ENCODE peak calls at places on chromosomes 2 and 18, in four cellular contexts. F, R, H and J are unnamed samples.
A peak's percentile ranks its signal among the peaks of the same experiment; 100 is the strongest.

GRCh38 chr2:9165625-9166024 is 41.0 kb upstream of the ASAP2 start:
- DNase-seq in F (peak; percentile 51), R (no peak), H (no peak), J (no peak)

GRCh38 chr18:9708057-9708881 is at the start of gene RAB31:
- DNase-seq in F (peak; percentile 89), R (peak; percentile 88), H (no peak), J (peak; percentile 89)

GRCh38 chr18:72235422-72235821 is 308.7 kb downstream of the CBLN2 start:
- DNase-seq in F (no peak), R (no peak), H (no peak), J (no peak)

GRCh38 chr2:75098856-75099255 is 100.5 kb downstream of the TACR1 start:
- DNase-seq in F (no peak), R (peak; percentile 14), H (peak; percentile 86), J (no peak)

GRCh38 chr2:219612605-219613286 is 14.7 kb upstream of the SLC4A3 start:
- DNase-seq in F (no peak), R (no peak), H (peak; percentile 59), J (no peak)

GRCh38 chr2:46284812-46285211 is 12.4 kb upstream of the EPAS1 start:
- DNase-seq in F (no peak), R (no peak), H (no peak), J (no peak)

GRCh38 chr2:201854221-201854801 is 48.0 kb downstream of the CDK15 start:
- DNase-seq in F (no peak), R (no peak), H (no peak), J (no peak)

GRCh38 chr18:46320928-46321855 is 217.0 kb downstream of the HAUS1 start:
- DNase-seq in F (no peak), R (no peak), H (no peak), J (no peak)

GRCh38 chr18:56322403-56322802 is 316.0 kb downstream of the TXNL1 start:
- DNase-seq in F (no peak), R (peak; percentile 70), H (no peak), J (no peak)

GRCh38 chr2:127084611-127085031 is 22.3 kb downstream of the BIN1 start:
- DNase-seq in F (no peak), R (no peak), H (no peak), J (no peak)

GRCh38 chr18:25786778-25787177 is 303.6 kb downstream of the SS18 start:
- DNase-seq in F (no peak), R (no peak), H (no peak), J (no peak)

GRCh38 chr2:121649652-121650553 is 641 bp upstream of the CLASP1 start:
- DNase-seq in F (peak; percentile 93), R (peak; percentile 76), H (peak; percentile 94), J (peak; percentile 92)

GRCh38 chr2:127193948-127194267 is 26.2 kb downstream of the CYP27C1 start:
- DNase-seq in F (no peak), R (no peak), H (no peak), J (no peak)

GRCh38 chr2:23861952-23862351 is 65.0 kb downstream of the ATAD2B start:
- DNase-seq in F (no peak), R (no peak), H (no peak), J (no peak)

GRCh38 chr2:218013289-218013688 is 10.5 kb upstream of the TNS1 start:
- DNase-seq in F (no peak), R (no peak), H (no peak), J (no peak)

GRCh38 chr2:68319397-68320117 is at the start of gene CNRIP1:
- DNase-seq in F (peak; percentile 78), R (peak; percentile 87), H (no peak), J (peak; percentile 67)

GRCh38 chr2:117127680-117128079 is 686.8 kb upstream of the DDX18 start:
- DNase-seq in F (no peak), R (no peak), H (no peak), J (no peak)

GRCh38 chr2:16013571-16013970 is 73.2 kb downstream of the MYCN start:
- DNase-seq in F (no peak), R (no peak), H (no peak), J (no peak)
- H3K4me3 ChIP-seq in F (no peak overlapping the region), R (no peak overlapping the region), H (no peak overlapping the region), J (no peak overlapping the region)

DNA sequence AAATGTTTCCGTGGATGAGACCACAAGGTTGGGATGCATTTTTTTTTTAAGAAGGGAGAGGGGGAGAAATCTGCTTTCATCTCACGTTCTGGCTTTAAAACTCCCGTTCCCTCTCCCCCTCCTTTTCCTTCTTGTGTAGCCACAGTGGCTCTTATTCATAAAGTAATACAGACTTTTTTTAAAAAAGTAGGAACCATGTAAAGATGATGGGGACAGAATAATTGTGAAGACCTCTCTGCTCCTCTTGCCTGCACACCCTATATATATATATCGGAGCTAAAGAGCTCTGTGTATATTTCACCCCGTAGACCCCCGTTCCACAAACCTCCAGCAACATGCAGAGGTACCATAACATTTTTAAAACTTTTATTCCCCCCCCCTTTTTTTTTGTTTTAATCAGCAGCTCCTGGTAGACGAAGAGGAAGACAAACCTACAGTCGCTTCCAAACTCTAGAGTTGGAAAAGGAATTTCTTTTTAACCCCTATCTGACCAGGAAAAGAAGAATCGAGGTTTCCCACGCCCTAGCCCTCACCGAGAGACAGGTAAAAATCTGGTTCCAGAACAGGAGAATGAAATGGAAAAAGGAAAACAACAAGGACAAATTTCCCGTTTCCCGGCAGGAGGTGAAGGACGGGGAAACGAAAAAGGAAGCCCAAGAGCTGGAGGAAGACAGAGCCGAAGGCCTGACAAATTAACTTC is 1.6 kb downstream of the HOXD8 start:
- DNase-seq in F (no peak), R (no peak), H (no peak), J (no peak)
- H3K4me1 ChIP-seq in F (peaks cover 3% of the 10 kb centered on the region), R (peaks cover 32% of the 10 kb centered on the region), H (peaks cover 21% of the 10 kb centered on the region), J (peaks cover 24% of the 10 kb centered on the region)

GRCh38 chr2:109128048-109128465 is 948 bp upstream of the SH3RF3 start:
- DNase-seq in F (peak; percentile 87), R (peak; percentile 96), H (peak; percentile 72), J (peak; percentile 78)

GRCh38 chr2:109130726-109130995 is 1.7 kb downstream of the SH3RF3 start:
- DNase-seq in F (no peak), R (no peak), H (peak; percentile 51), J (no peak)

GRCh38 chr2:109129921-109130725 is 1.1 kb downstream of the SH3RF3 start:
- DNase-seq in F (peak; percentile 28), R (no peak), H (no peak), J (peak; percentile 51)

GRCh38 chr2:109128466-109129355 is at the start of gene SH3RF3:
- DNase-seq in F (peak; percentile 65), R (peak; percentile 81), H (no peak), J (peak; percentile 69)

DNA sequence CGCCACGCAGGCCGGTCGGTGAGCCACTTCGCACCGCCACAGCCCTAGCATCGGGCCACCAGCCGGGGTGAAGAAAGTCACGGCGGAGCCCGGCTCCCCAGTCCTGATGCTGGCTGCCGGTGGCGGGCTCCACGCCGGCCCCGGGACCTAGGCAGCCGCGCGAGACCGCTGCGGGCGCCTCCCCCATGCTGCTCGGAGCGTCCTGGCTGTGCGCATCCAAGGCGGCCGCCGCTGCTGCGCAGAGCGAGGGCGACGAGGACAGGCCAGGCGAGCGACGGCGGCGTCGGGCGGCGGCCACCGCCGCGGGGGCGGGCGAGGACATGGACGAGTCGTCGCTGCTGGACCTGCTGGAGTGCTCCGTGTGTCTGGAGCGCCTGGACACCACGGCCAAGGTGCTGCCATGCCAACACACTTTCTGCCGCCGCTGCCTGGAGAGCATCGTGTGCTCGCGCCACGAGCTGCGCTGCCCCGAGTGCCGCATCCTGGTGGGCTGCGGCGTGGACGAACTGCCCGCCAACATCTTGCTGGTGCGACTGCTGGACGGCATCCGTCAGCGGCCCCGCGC is 433 bp downstream of the SH3RF3 start:
- DNase-seq in F (peak; percentile 50), R (peak; percentile 79), H (no peak), J (peak; percentile 47)
- H3K27me3 ChIP-seq in F (no peaks in the 10 kb centered on the region), R (no peaks in the 10 kb centered on the region), H (no peaks in the 10 kb centered on the region), J (peaks cover 32% of the 10 kb centered on the region)

GRCh38 chr18:13260114-13260926 is 41.8 kb downstream of the LDLRAD4 start:
- DNase-seq in F (no peak), R (no peak), H (no peak), J (no peak)
- H3K4me3 ChIP-seq in F (no peak overlapping the region), R (no peak overlapping the region), H (no peak overlapping the region), J (no peak overlapping the region)

GRCh38 chr18:48917579-48918101 is 33.1 kb downstream of the SMAD7 start:
- DNase-seq in F (no peak), R (no peak), H (no peak), J (no peak)
- H3K4me1 ChIP-seq in F (peaks cover 29% of the 10 kb centered on the region), R (peaks cover 19% of the 10 kb centered on the region), H (peaks cover 4% of the 10 kb centered on the region), J (peaks cover 70% of the 10 kb centered on the region)

DNA sequence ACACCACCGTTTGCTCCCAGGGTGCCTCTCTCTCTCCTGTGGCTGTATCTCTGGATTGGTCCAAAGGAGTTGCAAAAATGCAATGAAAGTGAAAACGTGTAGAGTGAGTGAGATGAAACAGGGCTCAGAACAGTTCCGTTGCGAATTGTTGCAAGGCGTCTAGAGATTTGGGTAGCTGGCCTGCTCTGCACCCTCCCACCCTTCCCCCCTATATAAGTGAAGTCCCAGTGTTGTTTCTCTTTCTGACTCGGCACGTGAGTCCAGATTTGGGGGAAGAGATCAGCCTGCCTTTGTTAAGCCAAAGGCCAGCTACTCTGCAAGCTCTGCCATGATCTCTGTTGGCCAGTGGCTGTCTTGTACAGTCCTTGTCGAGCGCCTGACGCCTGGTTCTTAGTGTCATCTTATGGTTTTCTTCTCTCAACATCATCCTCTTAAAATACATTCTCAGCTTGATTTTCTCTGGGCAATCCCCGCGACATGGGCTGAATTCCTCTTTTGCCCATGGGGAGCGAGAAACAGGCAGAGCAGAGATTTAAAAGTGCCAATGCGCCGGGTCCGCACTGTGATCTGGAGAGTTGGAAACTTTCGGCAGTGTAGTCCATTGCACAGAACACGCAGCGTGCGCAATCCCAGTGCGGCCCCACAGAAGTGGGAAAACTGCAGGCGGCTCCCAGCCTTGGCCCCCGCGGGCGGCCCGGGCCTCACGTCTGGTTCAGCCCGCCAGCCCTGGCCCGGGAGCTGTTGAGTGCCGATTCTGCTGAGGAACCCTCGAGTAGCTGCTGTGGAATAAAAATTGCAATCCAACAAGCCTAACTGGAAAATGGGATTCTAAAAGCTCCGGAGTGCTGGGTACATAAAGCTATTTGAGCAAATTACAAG is 9.3 kb downstream of the MEIS1 start:
- DNase-seq in F (no peak), R (no peak), H (no peak), J (peak; percentile 43)
- H3K27me3 ChIP-seq in F (no peaks in the 10 kb centered on the region), R (no peaks in the 10 kb centered on the region), H (no peaks in the 10 kb centered on the region), J (peaks cover 37% of the 10 kb centered on the region)

GRCh38 chr2:48283870-48284269 is 246.1 kb upstream of the STON1 start:
- DNase-seq in F (no peak), R (no peak), H (no peak), J (no peak)
- H3K4me3 ChIP-seq in F (no peak overlapping the region), R (no peak overlapping the region), H (no peak overlapping the region), J (no peak overlapping the region)

DNA sequence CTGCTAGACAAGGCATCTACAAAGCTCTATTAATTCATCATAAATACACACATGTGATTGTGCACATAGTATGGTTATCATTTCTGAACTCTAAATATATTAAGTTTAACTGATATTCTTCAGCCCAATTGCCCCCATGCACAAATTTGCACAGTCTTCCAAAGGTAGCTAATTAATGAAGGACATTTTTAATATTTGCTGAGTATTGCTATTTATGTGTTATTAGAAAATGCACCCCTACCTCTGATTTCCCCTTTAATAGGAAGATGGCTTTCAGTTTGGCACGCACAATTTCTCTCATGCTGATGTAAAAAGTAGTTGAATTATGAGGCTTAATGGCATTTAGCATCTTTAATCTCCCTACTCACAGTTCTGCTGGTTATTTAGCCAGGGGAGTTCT is 242.1 kb downstream of the DCC start:
- DNase-seq in F (no peak), R (no peak), H (no peak), J (no peak)
- H3K4me1 ChIP-seq in F (no peaks in the 10 kb centered on the region), R (no peaks in the 10 kb centered on the region), H (no peaks in the 10 kb centered on the region), J (no peaks in the 10 kb centered on the region)

DNA sequence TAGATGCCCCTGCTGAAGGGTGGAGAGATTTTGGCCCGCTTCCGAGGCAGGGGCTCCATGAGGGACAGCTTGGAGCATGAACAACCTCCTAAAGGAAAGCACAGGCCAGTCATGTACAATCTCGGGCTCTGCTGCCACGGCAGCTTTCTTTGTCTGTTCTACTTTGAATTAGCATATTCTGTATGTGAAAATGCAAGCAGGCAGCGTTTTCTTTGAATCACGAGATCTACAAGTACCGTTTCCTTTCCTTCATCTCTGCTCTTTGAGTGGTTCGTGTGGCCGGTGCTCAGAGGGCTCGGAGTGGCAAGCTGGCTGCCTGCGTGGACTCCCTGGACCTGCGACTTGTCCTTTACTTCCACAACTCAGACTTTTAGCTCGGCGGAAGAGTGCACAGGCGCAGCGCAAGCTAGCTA is 6.8 kb downstream of the TWIST2 start:
- DNase-seq in F (no peak), R (no peak), H (no peak), J (no peak)
- H3K27me3 ChIP-seq in F (no peaks in the 10 kb centered on the region), R (no peaks in the 10 kb centered on the region), H (no peaks in the 10 kb centered on the region), J (peaks cover 20% of the 10 kb centered on the region)